ENCODE peak calls at places on chromosome 22, in nine cellular contexts. N, P, H, T, W, B, V, Y and L are unnamed samples.

GRCh38 chr22:44042822-44043221 is 18.7 kb downstream of the PARVB start:
- DNase-seq in N (no peak), P (no peak), H (no peak), T (no peak), W (no peak), B (no peak), V (peak), Y (no peak), L (peak)

GRCh38 chr22:17774206-17774927 is at the start of gene BID:
- DNase-seq in N (no peak), P (no peak), H (peak), T (peak), W (no peak), B (peak), V (peak), Y (no peak), L (no peak)

GRCh38 chr22:44574057-44574456 is 76.0 kb upstream of the RTL6 start:
- DNase-seq in N (peak), P (peak), H (no peak), T (no peak), W (no peak), B (peak), V (peak), Y (peak), L (peak)

GRCh38 chr22:45891996-45892621 is 84.9 kb downstream of the WNT7B start:
- DNase-seq in N (no peak), P (no peak), H (peak), T (no peak), W (no peak), B (no peak), V (no peak), Y (no peak), L (no peak)

GRCh38 chr22:31210830-31211503 is 1.1 kb upstream of the LIMK2 start:
- DNase-seq in N (peak), P (peak), H (no peak), T (no peak), W (no peak), B (no peak), V (peak), Y (no peak), L (no peak)

GRCh38 chr22:19974935-19975706 is 33.5 kb upstream of the TXNRD2 start:
- DNase-seq in N (no peak), P (peak), H (peak), T (no peak), W (no peak), B (no peak), V (no peak), Y (no peak), L (no peak)

GRCh38 chr22:46393791-46394333 is 58.3 kb downstream of the TRMU start:
- DNase-seq in N (no peak), P (no peak), H (no peak), T (no peak), W (no peak), B (no peak), V (no peak), Y (no peak), L (no peak)

GRCh38 chr22:45994516-45995404 is 17.8 kb upstream of the WNT7B start:
- DNase-seq in N (peak), P (peak), H (peak), T (peak), W (no peak), B (peak), V (peak), Y (peak), L (peak)

GRCh38 chr22:40518840-40519239 is 117.7 kb downstream of the MRTFA start:
- DNase-seq in N (no peak), P (no peak), H (no peak), T (no peak), W (no peak), B (no peak), V (no peak), Y (no peak), L (no peak)

GRCh38 chr22:44422742-44423370 is 75.2 kb downstream of the RTL6 start:
- DNase-seq in N (no peak), P (no peak), H (peak), T (no peak), W (no peak), B (no peak), V (no peak), Y (no peak), L (no peak)

GRCh38 chr22:46001426-46002106 is 24.6 kb upstream of the WNT7B start:
- DNase-seq in N (no peak), P (no peak), H (no peak), T (no peak), W (no peak), B (no peak), V (no peak), Y (no peak), L (peak)

GRCh38 chr22:20793386-20794131 is 19.6 kb downstream of the SERPIND1 start:
- DNase-seq in N (no peak), P (no peak), H (no peak), T (no peak), W (no peak), B (no peak), V (no peak), Y (no peak), L (no peak)

GRCh38 chr22:38081941-38082828 is 1.8 kb downstream of the SLC16A8 start:
- DNase-seq in N (no peak), P (no peak), H (peak), T (no peak), W (no peak), B (no peak), V (no peak), Y (no peak), L (no peak)

GRCh38 chr22:48217596-48217995 is 1455.1 kb downstream of the TBC1D22A start:
- DNase-seq in N (peak), P (no peak), H (no peak), T (no peak), W (no peak), B (no peak), V (no peak), Y (no peak), L (no peak)

GRCh38 chr22:30955153-30955552 is 13.4 kb downstream of the MORC2 start:
- DNase-seq in N (no peak), P (no peak), H (no peak), T (no peak), W (no peak), B (no peak), V (no peak), Y (no peak), L (no peak)

GRCh38 chr22:29861672-29862297 is 21.2 kb upstream of the MTMR3 start:
- DNase-seq in N (no peak), P (no peak), H (no peak), T (no peak), W (no peak), B (no peak), V (no peak), Y (no peak), L (no peak)

GRCh38 chr22:37033605-37034430 is 14.3 kb downstream of the MPST start:
- DNase-seq in N (no peak), P (no peak), H (no peak), T (peak), W (no peak), B (no peak), V (no peak), Y (no peak), L (no peak)

GRCh38 chr22:37028692-37029674 is 9.4 kb downstream of the MPST start:
- DNase-seq in N (no peak), P (no peak), H (no peak), T (no peak), W (no peak), B (no peak), V (no peak), Y (no peak), L (no peak)

GRCh38 chr22:37032134-37032534 is 12.6 kb downstream of the MPST start:
- DNase-seq in N (no peak), P (no peak), H (no peak), T (no peak), W (no peak), B (no peak), V (no peak), Y (no peak), L (no peak)

GRCh38 chr22:37032535-37033460 is 13.3 kb downstream of the MPST start:
- DNase-seq in N (no peak), P (peak), H (peak), T (peak), W (no peak), B (peak), V (peak), Y (peak), L (peak)

GRCh38 chr22:37030560-37031281 is 11.2 kb downstream of the MPST start:
- DNase-seq in N (no peak), P (no peak), H (peak), T (no peak), W (no peak), B (no peak), V (no peak), Y (no peak), L (no peak)
- TF ChIP-seq CTCF in N (no peak), P (no peak), H (peak), T (no peak), W (peak), B (no peak), V (no peak), Y (no peak), L (no peak)

GRCh38 chr22:39437836-39438704 is 18.7 kb upstream of the MGAT3 start:
- DNase-seq in N (no peak), P (no peak), H (no peak), T (no peak), W (no peak), B (no peak), V (no peak), Y (no peak), L (no peak)
- H3K4me3 ChIP-seq in N (no peak), P (no peak), H (no peak), T (no peak), W (no peak), B (no peak), V (no peak), Y (no peak), L (no peak)

GRCh38 chr22:36331912-36332622 is 55.7 kb downstream of the MYH9 start:
- DNase-seq in N (peak), P (peak), H (peak), T (peak), W (no peak), B (peak), V (peak), Y (no peak), L (peak)
- TF ChIP-seq CTCF in N (no peak), P (no peak), H (no peak), T (no peak), W (peak), B (no peak), V (no peak), Y (no peak), L (no peak)

DNA sequence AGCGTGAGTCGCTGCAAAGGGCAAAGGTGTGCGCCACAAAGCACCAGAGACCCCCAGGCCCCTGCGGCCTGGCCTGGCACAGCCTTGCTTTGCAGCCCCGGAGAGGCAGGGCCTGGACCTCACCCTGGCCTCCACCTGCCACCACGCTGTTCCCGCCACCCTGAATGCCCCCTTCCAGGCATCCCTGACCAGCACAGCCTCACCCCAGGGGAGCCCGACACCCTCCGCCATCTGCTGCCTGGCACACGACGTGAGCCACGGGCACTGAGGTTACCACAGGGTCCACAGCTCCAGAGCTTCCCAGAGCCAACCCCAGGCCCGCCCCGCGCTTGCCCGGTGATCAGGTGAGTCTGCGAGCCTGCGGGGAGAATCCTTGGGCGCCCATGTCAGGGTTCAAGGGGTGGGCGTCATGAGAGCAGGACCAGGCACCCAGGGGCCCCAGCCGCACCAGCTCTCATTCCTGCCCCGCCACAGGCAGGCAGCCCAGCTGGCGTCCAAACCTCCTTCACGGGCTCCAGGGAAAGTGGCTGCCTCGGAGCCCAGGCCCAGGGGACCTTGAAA is 171.3 kb downstream of the BRD1 start:
- DNase-seq in N (no peak), P (no peak), H (no peak), T (no peak), W (no peak), B (no peak), V (no peak), Y (no peak), L (no peak)
- H3K4me3 ChIP-seq in N (peak), P (no peak), H (no peak), T (peak), W (no peak), B (no peak), V (no peak), Y (no peak), L (no peak)

GRCh38 chr22:33018232-33018864 is 39.8 kb downstream of the SYN3 start:
- DNase-seq in N (peak), P (peak), H (peak), T (peak), W (peak), B (peak), V (peak), Y (peak), L (peak)
- TF ChIP-seq CTCF in N (peak), P (peak), H (peak), T (peak), W (peak), B (peak), V (peak), Y (peak), L (peak)

DNA sequence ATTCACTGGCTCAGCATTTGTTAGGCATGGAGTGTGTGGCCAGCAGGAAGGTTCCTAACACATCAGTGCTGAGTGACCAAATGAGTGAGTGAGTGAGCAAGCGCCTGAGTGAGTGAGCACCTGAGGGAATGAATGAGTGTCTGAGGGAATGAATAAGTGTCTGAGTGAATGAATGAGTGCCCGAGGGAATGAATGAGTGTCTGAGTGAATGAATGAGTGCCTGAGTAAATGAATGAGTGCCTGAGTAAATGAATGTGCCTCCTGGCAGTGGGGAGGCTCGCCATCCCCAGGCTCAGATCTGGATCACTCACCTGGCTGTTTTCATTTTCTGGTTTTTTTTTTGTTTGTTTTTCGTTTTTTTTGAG is 52.1 kb upstream of the TCF20 start:
- DNase-seq in N (no peak), P (no peak), H (no peak), T (no peak), W (no peak), B (no peak), V (no peak), Y (no peak), L (no peak)
- H3K4me3 ChIP-seq in N (no peak), P (no peak), H (no peak), T (no peak), W (no peak), B (no peak), V (no peak), Y (no peak), L (no peak)

GRCh38 chr22:25051073-25051472 is 98.6 kb downstream of the KIAA1671 start:
- DNase-seq in N (no peak), P (no peak), H (peak), T (no peak), W (no peak), B (no peak), V (peak), Y (no peak), L (no peak)
- TF ChIP-seq CTCF in N (peak), P (peak), H (peak), T (no peak), W (peak), B (peak), V (peak), Y (peak), L (peak)

GRCh38 chr22:35065183-35065582 is 775 bp upstream of the ISX start:
- DNase-seq in N (no peak), P (no peak), H (no peak), T (no peak), W (no peak), B (no peak), V (no peak), Y (no peak), L (no peak)
- H3K4me3 ChIP-seq in N (no peak), P (no peak), H (no peak), T (no peak), W (no peak), B (no peak), V (no peak), Y (no peak), L (no peak)

DNA sequence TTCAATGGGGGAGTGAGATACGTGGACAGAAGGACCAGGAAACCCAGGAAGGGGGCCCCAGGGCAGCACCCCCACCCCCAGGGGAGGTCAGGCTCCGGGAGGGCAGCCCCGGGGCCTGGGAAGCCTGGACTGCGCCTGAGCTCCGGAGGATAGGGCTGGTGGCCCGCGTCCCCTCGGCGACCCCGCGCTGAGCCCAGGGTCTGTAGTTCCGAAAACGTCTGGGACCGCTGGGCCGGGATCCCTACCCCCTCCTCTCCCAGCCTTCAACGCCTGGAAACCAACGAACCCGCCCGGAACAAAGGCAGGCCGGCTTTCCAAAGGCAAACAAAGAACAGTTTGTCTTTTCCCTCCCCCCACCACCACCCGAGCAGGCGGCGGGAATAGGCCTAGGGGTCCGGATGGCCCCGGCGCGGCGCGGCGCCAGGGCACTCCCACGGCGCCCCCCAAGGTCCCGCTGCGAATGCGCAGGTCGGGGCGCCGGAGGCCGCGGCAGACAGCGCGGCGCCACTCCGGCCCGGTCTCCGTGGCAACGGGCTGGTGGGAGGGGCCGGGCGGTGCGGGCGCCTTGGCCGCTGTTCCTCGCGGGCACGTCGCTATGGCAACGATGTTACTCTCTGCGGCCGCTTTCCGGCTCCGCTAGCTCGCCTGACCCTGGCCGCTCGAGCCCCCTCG is 58.5 kb downstream of the IGLL1 start:
- DNase-seq in N (peak), P (peak), H (peak), T (peak), W (peak), B (peak), V (peak), Y (peak), L (peak)
- TF ChIP-seq CTCF in N (peak), P (no peak), H (peak), T (no peak), W (no peak), B (no peak), V (no peak), Y (no peak), L (no peak)

GRCh38 chr22:27215826-27216320 is 558.5 kb downstream of the MIAT start:
- DNase-seq in N (no peak), P (no peak), H (no peak), T (no peak), W (no peak), B (no peak), V (no peak), Y (no peak), L (no peak)

GRCh38 chr22:27213291-27213690 is 555.9 kb downstream of the MIAT start:
- DNase-seq in N (no peak), P (no peak), H (no peak), T (no peak), W (no peak), B (no peak), V (no peak), Y (no peak), L (peak)

GRCh38 chr22:27216444-27216843 is 559.1 kb downstream of the MIAT start:
- DNase-seq in N (no peak), P (no peak), H (no peak), T (no peak), W (no peak), B (no peak), V (no peak), Y (no peak), L (no peak)

GRCh38 chr22:27213766-27214581 is 556.6 kb downstream of the MIAT start:
- DNase-seq in N (peak), P (peak), H (no peak), T (peak), W (no peak), B (peak), V (no peak), Y (peak), L (peak)

GRCh38 chr22:27214691-27215090 is 557.3 kb downstream of the MIAT start:
- DNase-seq in N (no peak), P (no peak), H (no peak), T (no peak), W (no peak), B (no peak), V (no peak), Y (no peak), L (no peak)
- H3K4me3 ChIP-seq in N (no peak), P (no peak), H (no peak), T (no peak), W (no peak), B (no peak), V (no peak), Y (no peak), L (no peak)